ENCODE peak calls at places on chromosomes 13 and 19, in four cellular contexts. Z is left ventricle myocardium inferior, J is heart right ventricle, E is MCF 10A. R is an unnamed sample.
A peak's percentile ranks its signal among the peaks of the same experiment; 100 is the strongest.

GRCh38 chr13:32443111-32443510 is 15.2 kb upstream of the N4BP2L1 start:
- DNase-seq in Z (no peak), J (no peak), E (peak; percentile 36), R (no peak)

GRCh38 chr13:40968416-40969000 is 50.6 kb downstream of the ELF1 start:
- DNase-seq in J (no peak), Z (no peak), E (no peak), R (no peak)

GRCh38 chr13:113404366-113404722 is 40.4 kb upstream of the GRTP1 start:
- DNase-seq in J (no peak), Z (no peak), E (no peak), R (no peak)

GRCh38 chr19:23393121-23393520 is 2.1 kb downstream of the ZNF91 start:
- DNase-seq in J (no peak), Z (no peak), E (no peak), R (no peak)

GRCh38 chr19:49468746-49469447 is 5.1 kb upstream of the FLT3LG start:
- DNase-seq in Z (peak; percentile 80), E (peak; percentile 68), J (peak; percentile 75), R (peak; percentile 81)

GRCh38 chr19:16051254-16052025 is 24.9 kb upstream of the TPM4 start:
- DNase-seq in J (no peak), Z (no peak), E (peak; percentile 34), R (no peak)

GRCh38 chr19:1469936-1470863 is 8.8 kb downstream of the C19orf25 start:
- DNase-seq in E (peak; percentile 36), J (peak; percentile 59), Z (peak; percentile 51), R (no peak)

GRCh38 chr13:87999141-87999765 is 328.1 kb downstream of the SLITRK5 start:
- DNase-seq in J (no peak), Z (no peak), E (peak; percentile 6), R (no peak)

GRCh38 chr13:111877906-111878305 is 189.0 kb upstream of the SOX1 start:
- DNase-seq in E (no peak), Z (no peak), J (no peak), R (no peak)

GRCh38 chr19:55228015-55228391 is 560 bp downstream of the TMEM86B start:
- DNase-seq in E (no peak), J (peak; percentile 71), Z (peak; percentile 57), R (no peak)

GRCh38 chr13:26254583-26255102 is 714 bp downstream of the CDK8 start:
- DNase-seq in E (peak; percentile 48), J (peak; percentile 54), Z (peak; percentile 46), R (no peak)

GRCh38 chr13:48265217-48265815 is 32.3 kb downstream of the ITM2B start:
- DNase-seq in Z (no peak), J (no peak), E (no peak), R (no peak)

GRCh38 chr13:27329210-27329609 is 58.6 kb downstream of the RASL11A start:
- DNase-seq in J (no peak), E (no peak), Z (no peak), R (no peak)

GRCh38 chr19:33191501-33191900 is 2.6 kb upstream of the LRP3 start:
- DNase-seq in Z (no peak), E (no peak), J (no peak), R (no peak)

GRCh38 chr19:28349604-28350003 is 863.3 kb downstream of the UQCRFS1 start:
- DNase-seq in Z (no peak), J (no peak), E (no peak), R (no peak)

GRCh38 chr13:48153186-48153585 is 58.3 kb upstream of the MED4 start:
- DNase-seq in Z (no peak), J (no peak), E (no peak), R (no peak)

GRCh38 chr13:112955271-112955937 is 13.6 kb upstream of the MCF2L start:
- DNase-seq in E (no peak), J (no peak), Z (no peak), R (no peak)

GRCh38 chr13:48573213-48573612 is 40.3 kb upstream of the RCBTB2 start:
- DNase-seq in Z (no peak), J (no peak), E (no peak), R (no peak)

GRCh38 chr13:40060318-40061007 is 405.0 kb downstream of the COG6 start:
- DNase-seq in Z (peak; percentile 46), J (peak; percentile 22), E (peak; percentile 99), R (no peak)

GRCh38 chr13:97288486-97288900 is 66.4 kb downstream of the MBNL2 start:
- DNase-seq in Z (no peak), E (no peak), J (no peak), R (no peak)

GRCh38 chr13:21066946-21067345 is 5.6 kb upstream of the LATS2 start:
- DNase-seq in E (no peak), Z (no peak), J (no peak), R (no peak)

GRCh38 chr19:2243274-2244121 is 5.6 kb upstream of the AMH start:
- DNase-seq in J (no peak), E (no peak), Z (no peak), R (no peak)

GRCh38 chr13:113926951-113927660 is 46.8 kb downstream of the C13orf46 start:
- DNase-seq in Z (peak; percentile 64), J (peak; percentile 63), E (no peak), R (no peak)

GRCh38 chr19:18366027-18366435 is 19.9 kb upstream of the GDF15 start:
- DNase-seq in J (no peak), Z (no peak), E (peak; percentile 47), R (no peak)

GRCh38 chr13:112450567-112451240 is 74.5 kb downstream of the SPACA7 start:
- DNase-seq in E (no peak), Z (no peak), J (no peak), R (no peak)

DNA sequence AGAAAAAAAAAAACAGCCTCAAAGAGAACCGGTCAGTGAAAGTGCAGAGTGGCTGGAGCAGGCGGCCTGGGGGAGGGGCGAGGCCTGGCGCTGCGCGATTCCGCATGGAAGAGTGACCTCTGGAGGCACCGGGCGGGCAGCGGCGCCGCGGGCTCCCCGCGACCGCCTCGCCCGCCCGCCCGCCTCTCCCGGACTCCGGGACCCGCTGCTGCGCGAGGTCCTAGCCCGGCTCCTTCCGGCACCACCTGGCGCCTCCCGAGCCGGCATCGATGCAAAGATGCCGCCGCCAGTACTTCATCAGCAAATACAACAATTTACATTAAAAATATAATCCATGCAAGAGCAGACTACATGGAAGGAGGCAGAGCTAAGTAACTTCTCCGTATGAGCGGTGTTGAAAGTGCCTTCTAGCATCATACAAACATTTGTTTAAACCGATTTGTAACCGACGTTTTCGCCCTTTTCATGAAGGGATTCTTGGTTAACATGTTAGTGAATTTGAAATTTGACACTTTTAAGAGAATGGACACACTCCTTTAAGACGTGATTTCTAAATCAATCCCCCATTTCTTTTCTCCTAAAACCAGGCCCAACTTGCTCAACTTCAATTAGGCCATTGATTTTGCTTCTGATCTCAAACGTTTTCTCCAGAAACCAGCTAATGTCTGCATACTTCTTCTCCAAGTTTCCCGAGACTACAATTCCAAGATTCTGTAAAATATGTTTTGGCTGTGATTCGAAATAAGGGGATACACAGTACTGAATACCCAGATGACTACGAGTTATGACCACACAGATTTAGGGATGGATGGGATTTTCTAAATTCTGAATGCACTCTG is 2.1 kb downstream of the EFNB2 start:
- DNase-seq in Z (peak; percentile 81), J (peak; percentile 86), E (peak; percentile 84), R (no peak)
- TF ChIP-seq CTCF in Z (peak; percentile 78), J (peak; percentile 75), E (peak; percentile 86), R (peak; percentile 25)

GRCh38 chr13:75603038-75603437 is 33.1 kb upstream of the LMO7 start:
- DNase-seq in J (no peak), Z (no peak), E (no peak), R (no peak)

GRCh38 chr13:75596657-75597182 is 39.4 kb upstream of the LMO7 start:
- DNase-seq in Z (no peak), J (no peak), E (no peak), R (no peak)

DNA sequence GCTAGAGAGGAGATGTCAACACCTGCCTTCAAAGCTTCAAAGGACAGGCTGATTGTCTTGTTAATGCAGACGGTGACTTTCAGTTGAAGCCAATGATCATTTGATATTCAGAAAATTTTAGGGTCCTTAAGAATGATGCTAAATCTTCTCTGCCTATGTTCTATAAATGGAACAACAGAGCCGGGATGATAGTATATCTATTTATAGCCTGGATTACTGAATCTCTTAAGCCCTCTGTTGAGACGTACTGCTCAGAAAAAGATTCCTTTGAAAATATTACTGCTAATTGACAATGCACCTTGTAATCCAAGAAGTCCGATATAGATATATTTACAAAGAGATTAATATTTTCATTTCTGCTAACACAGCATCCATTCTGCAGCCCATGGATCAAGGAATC is 35.8 kb upstream of the LMO7 start:
- DNase-seq in J (no peak), Z (no peak), E (no peak), R (no peak)
- TF ChIP-seq CTCF in J (no peak), Z (no peak), E (no peak), R (no peak)

DNA sequence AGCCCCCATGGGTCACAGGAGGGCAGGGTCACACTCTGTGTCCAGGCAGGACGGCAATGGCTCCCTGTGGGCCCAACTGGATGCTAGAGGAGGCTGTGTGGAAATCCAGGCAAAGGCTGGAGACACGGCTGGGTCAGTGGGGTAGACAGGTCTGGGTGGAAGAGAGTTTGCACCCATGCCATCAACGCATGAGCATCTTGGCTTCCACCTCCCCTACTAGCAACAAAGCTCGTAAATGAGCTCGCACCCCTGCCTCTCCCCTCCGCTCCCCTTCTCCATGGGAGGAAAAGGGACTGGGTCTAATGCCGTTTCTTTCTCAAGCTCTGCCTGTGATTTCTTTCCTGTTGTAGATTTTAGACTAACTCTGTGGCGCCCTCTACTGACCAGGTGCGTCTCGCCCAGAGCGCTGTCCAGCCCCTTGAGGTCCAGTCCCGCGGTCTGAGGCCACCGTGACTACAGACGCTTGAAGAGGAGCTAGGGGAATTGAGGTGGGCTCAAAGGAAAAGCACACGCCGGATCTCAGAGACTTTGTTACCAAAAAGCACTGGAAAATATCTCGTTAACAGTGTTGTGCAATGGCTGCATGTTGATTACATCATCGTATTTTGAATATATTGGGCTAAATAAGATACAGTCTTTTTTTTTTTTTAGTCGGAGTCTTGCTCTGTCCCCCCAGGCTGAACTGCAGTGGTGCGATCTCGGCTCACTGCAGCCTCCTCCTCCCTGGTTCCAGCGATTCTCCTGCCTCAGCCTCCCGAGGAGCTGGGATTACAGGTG is 50.7 kb upstream of the USP29 start:
- DNase-seq in J (no peak), Z (no peak), E (no peak), R (no peak)
- TF ChIP-seq CTCF in J (no peak), Z (peak; percentile 40), E (no peak), R (peak; percentile 14)

GRCh38 chr19:46787331-46788100 is 878 bp downstream of the SLC1A5 start:
- DNase-seq in E (peak; percentile 75), Z (peak; percentile 65), J (peak; percentile 57), R (no peak)

GRCh38 chr19:46789371-46789770 is 977 bp upstream of the SLC1A5 start:
- DNase-seq in E (no peak), J (no peak), Z (no peak), R (no peak)

GRCh38 chr19:46787040-46787330 is 1.4 kb downstream of the SLC1A5 start:
- DNase-seq in E (no peak), Z (no peak), J (no peak), R (no peak)

GRCh38 chr19:46788968-46789338 is 559 bp upstream of the SLC1A5 start:
- DNase-seq in Z (no peak), J (no peak), E (no peak), R (no peak)

GRCh38 chr19:46788101-46788967 is at the start of gene SLC1A5:
- DNase-seq in J (peak; percentile 97), Z (peak; percentile 96), E (peak; percentile 99), R (peak; percentile 92)
- TF ChIP-seq CTCF in J (no peak), Z (no peak), E (no peak), R (no peak)

R was measured in HFF-Myc.